ENCODE peak calls at places on chromosomes 13 and 19, in six cellular contexts. W, Q, L, A, R and O are unnamed samples.

GRCh38 chr13:98838776-98839175 is 86.3 kb upstream of the SLC15A1 start:
- DNase-seq in L (no peak), A (no peak), R (no peak), W (no peak), Q (no peak), O (no peak)

GRCh38 chr13:39016789-39017188 is 21.1 kb downstream of the PROSER1 start:
- DNase-seq in R (no peak), A (peak; percentile 47), Q (peak; percentile 14), L (peak; percentile 12), W (peak; percentile 29), O (peak; percentile 50)

GRCh38 chr13:25103711-25104110 is 7.8 kb downstream of the PABPC3 start:
- DNase-seq in A (no peak), R (no peak), L (no peak), Q (no peak), W (no peak), O (no peak)

GRCh38 chr13:88074794-88075509 is 403.8 kb downstream of the SLITRK5 start:
- DNase-seq in L (no peak), Q (no peak), W (no peak), A (no peak), R (no peak), O (peak; percentile 53)

GRCh38 chr19:18021121-18021755 is 13.3 kb downstream of the ARRDC2 start:
- DNase-seq in Q (peak; percentile 79), A (peak; percentile 97), W (peak; percentile 65), L (no peak), R (no peak), O (peak; percentile 65)

GRCh38 chr13:114118086-114118762 is 14.2 kb downstream of the RASA3 start:
- DNase-seq in W (peak; percentile 56), Q (no peak), L (peak; percentile 62), A (no peak), R (no peak), O (no peak)

GRCh38 chr13:27522847-27523246 is 72.5 kb upstream of the MTIF3 start:
- DNase-seq in R (no peak), A (no peak), Q (no peak), W (no peak), L (no peak), O (peak; percentile 49)

GRCh38 chr13:34733720-34734119 is 208.3 kb upstream of the NBEA start:
- DNase-seq in R (no peak), L (no peak), A (no peak), W (no peak), Q (no peak), O (peak; percentile 10)

GRCh38 chr13:51999525-51999924 is 11.7 kb downstream of the ATP7B start:
- DNase-seq in A (no peak), L (no peak), W (no peak), Q (no peak), R (no peak), O (no peak)

GRCh38 chr13:23020246-23020843 is 160.4 kb upstream of the SGCG start:
- DNase-seq in L (peak; percentile 53), W (peak; percentile 66), R (peak; percentile 34), Q (peak; percentile 19), A (peak; percentile 58), O (peak; percentile 69)

GRCh38 chr13:42110410-42111155 is 62.1 kb downstream of the DGKH start:
- DNase-seq in A (peak; percentile 84), Q (peak; percentile 24), R (peak; percentile 68), L (peak; percentile 54), W (peak; percentile 63), O (peak; percentile 81)

GRCh38 chr19:49924004-49924880 is 4.8 kb upstream of the ATF5 start:
- DNase-seq in W (no peak), Q (peak; percentile 11), A (no peak), L (no peak), R (peak; percentile 56), O (no peak)

GRCh38 chr13:26221721-26222522 is at the start of gene RNF6:
- DNase-seq in R (peak; percentile 96), W (peak; percentile 97), L (peak; percentile 94), Q (peak; percentile 94), A (peak; percentile 98), O (peak; percentile 99)

GRCh38 chr13:89053418-89053817 is 1382.2 kb downstream of the SLITRK5 start:
- DNase-seq in R (no peak), L (no peak), Q (no peak), A (no peak), W (no peak), O (no peak)

GRCh38 chr19:4278926-4279529 is at the start of gene SHD:
- DNase-seq in L (no peak), W (no peak), A (no peak), R (no peak), Q (peak; percentile 65), O (no peak)

GRCh38 chr19:6023085-6023682 is 45.2 kb upstream of the RANBP3 start:
- DNase-seq in R (no peak), A (peak; percentile 62), W (no peak), L (no peak), Q (no peak), O (peak; percentile 45)

GRCh38 chr13:75135325-75135825 is 346.6 kb downstream of the TBC1D4 start:
- DNase-seq in L (no peak), Q (no peak), R (no peak), W (peak; percentile 64), A (peak; percentile 78), O (no peak)

GRCh38 chr13:97849305-97849704 is 104.2 kb upstream of the IPO5 start:
- DNase-seq in L (peak; percentile 36), Q (peak; percentile 17), R (peak; percentile 8), W (peak; percentile 24), A (peak; percentile 66), O (peak; percentile 39)

GRCh38 chr13:31968473-31968872 is 63.1 kb upstream of the FRY start:
- DNase-seq in W (no peak), R (no peak), Q (no peak), L (no peak), A (no peak), O (peak; percentile 63)
- TF ChIP-seq MYC in W (no peak), R (no peak), Q (no peak), L (no peak), A (no peak), O (no peak)

DNA sequence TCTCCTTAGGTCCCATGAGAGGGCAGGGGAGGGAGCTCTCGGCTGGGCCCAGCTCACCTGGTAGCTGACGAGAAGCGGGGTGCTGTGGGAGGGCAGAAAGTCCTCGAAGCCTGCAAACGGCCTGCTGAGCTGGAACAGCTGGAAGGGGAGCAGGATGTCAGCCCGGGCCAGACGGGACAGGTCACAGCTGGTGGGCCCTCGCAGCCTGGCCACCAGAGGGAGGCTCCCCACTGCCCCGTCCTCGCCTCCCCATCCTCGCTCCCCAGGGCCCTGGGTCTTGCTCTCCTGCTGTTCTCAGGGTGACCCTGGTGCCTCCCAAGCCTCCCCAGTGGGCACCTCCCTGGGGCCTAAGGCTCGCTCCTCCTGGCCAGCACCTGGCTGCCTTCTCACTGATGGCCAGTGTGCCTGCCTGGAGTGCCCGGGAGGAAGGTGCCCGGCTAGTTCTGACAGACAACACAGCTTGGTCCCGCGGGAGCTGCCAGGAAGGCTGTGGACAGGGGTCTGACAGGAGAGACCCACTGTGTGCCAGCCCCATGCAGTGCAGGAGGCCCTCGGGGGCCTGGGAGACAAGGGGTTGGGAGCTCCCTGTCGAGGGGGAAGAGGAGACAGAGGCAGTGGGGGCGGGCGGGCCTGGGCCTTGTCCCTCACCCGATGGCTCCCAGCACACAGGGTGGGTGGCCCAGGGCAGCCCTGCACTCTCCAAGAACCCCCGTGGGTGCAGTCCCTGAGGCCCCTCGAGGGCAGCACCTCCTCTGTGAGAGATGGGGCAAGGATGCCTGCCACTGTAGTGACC is 20.3 kb downstream of the GPX4 start:
- DNase-seq in A (no peak), W (no peak), L (no peak), Q (no peak), R (no peak), O (no peak)
- TF ChIP-seq CTCF in A (no peak), W (no peak), L (no peak), Q (no peak), R (no peak), O (no peak)

GRCh38 chr13:79775830-79776229 is 294.9 kb downstream of the NDFIP2 start:
- DNase-seq in W (peak; percentile 63), Q (no peak), R (no peak), A (peak; percentile 87), L (peak; percentile 38), O (peak; percentile 58)

GRCh38 chr13:79776538-79776937 is 295.6 kb downstream of the NDFIP2 start:
- DNase-seq in Q (no peak), R (no peak), W (no peak), A (no peak), L (no peak), O (peak; percentile 15)

GRCh38 chr13:79771493-79771892 is 290.5 kb downstream of the NDFIP2 start:
- DNase-seq in Q (no peak), R (no peak), A (no peak), W (no peak), L (no peak), O (no peak)

GRCh38 chr13:79770056-79770455 is 289.1 kb downstream of the NDFIP2 start:
- DNase-seq in L (no peak), A (no peak), R (no peak), W (no peak), Q (no peak), O (no peak)

GRCh38 chr13:79772811-79773210 is 291.9 kb downstream of the NDFIP2 start:
- DNase-seq in R (no peak), A (peak; percentile 27), W (no peak), Q (no peak), L (no peak), O (no peak)
- TF ChIP-seq MYC in R (no peak), A (no peak), W (no peak), Q (no peak), L (no peak), O (no peak)

DNA sequence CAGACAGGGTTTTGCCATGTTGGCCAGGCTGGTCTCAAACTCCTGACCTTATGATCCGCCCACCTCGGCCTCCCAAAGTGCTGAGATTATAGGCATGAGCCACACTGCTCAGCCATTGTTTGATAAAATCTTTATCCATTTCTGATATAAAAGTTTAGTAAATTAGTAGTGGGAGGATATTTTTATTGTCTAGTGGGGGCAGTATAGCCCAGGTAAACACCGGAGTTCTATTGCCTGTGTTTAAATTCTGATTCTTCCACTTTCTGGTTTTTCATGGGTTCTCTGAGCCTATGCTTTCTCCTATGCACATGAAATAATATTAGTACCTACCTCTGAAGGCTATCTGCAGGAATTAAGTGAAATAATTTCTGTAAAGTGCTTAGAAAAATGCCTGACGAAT is 20.1 kb upstream of the ARHGEF18 start:
- DNase-seq in W (no peak), R (no peak), Q (no peak), L (no peak), A (no peak), O (peak; percentile 50)
- TF ChIP-seq CTCF in W (no peak), R (no peak), Q (no peak), L (no peak), A (no peak), O (peak; percentile 3)